ENCODE peak calls at places on chromosomes 13 and 19, in four cellular contexts. One of them, this sample, is unnamed.
A peak's percentile ranks its signal among the peaks of the same experiment; 100 is the strongest.

GRCh38 chr19:43447655-43448054 is 17.8 kb downstream of the LYPD3 start:
- DNase-seq in pons: no peak
- DNase-seq in mammary epithelial cell: no peak
- DNase-seq in AG09319: no peak
- DNase-seq in this sample: no peak

GRCh38 chr13:33205804-33206221 is 79.7 kb downstream of the STARD13 start:
- DNase-seq in pons: no peak
- DNase-seq in mammary epithelial cell: no peak
- DNase-seq in AG09319: no peak
- DNase-seq in this sample: peak; percentile 30

GRCh38 chr19:10603873-10604459 is 16.9 kb upstream of the AP1M2 start:
- DNase-seq in pons: peak; percentile 62
- DNase-seq in mammary epithelial cell: peak; percentile 29
- DNase-seq in AG09319: no peak
- DNase-seq in this sample: no peak

GRCh38 chr19:3667037-3667638 is 33.1 kb downstream of the PIP5K1C start:
- DNase-seq in pons: no peak
- DNase-seq in mammary epithelial cell: no peak
- DNase-seq in AG09319: no peak
- DNase-seq in this sample: no peak

GRCh38 chr19:7831452-7831851 is 1.4 kb downstream of the EVI5L start:
- DNase-seq in pons: peak; percentile 76
- DNase-seq in mammary epithelial cell: peak; percentile 50
- DNase-seq in AG09319: no peak
- DNase-seq in this sample: peak; percentile 81

GRCh38 chr13:32587774-32588165 is 1.5 kb downstream of the PDS5B start:
- DNase-seq in pons: peak; percentile 26
- DNase-seq in mammary epithelial cell: peak; percentile 33
- DNase-seq in AG09319: peak; percentile 4
- DNase-seq in this sample: no peak

GRCh38 chr13:74114202-74114601 is 20.0 kb downstream of the KLF12 start:
- DNase-seq in pons: no peak
- DNase-seq in mammary epithelial cell: peak; percentile 9
- DNase-seq in AG09319: peak; percentile 39
- DNase-seq in this sample: no peak

GRCh38 chr13:82569581-82569980 is 1312.7 kb downstream of the SLITRK1 start:
- DNase-seq in pons: no peak
- DNase-seq in mammary epithelial cell: no peak
- DNase-seq in AG09319: no peak
- DNase-seq in this sample: no peak

GRCh38 chr13:82713681-82714405 is 1168.4 kb downstream of the SLITRK1 start:
- DNase-seq in pons: no peak
- DNase-seq in mammary epithelial cell: peak; percentile 34
- DNase-seq in AG09319: no peak
- DNase-seq in this sample: no peak

GRCh38 chr19:53910170-53910518 is 1.1 kb downstream of the CACNG7 start:
- DNase-seq in pons: no peak
- DNase-seq in mammary epithelial cell: no peak
- DNase-seq in AG09319: no peak
- DNase-seq in this sample: peak; percentile 72

GRCh38 chr19:29771708-29772415 is 39.9 kb upstream of the CCNE1 start:
- DNase-seq in pons: peak; percentile 21
- DNase-seq in mammary epithelial cell: peak; percentile 30
- DNase-seq in AG09319: peak; percentile 8
- DNase-seq in this sample: peak; percentile 85

GRCh38 chr19:488505-489417 is 7.5 kb upstream of the MADCAM1 start:
- DNase-seq in pons: peak; percentile 83
- DNase-seq in mammary epithelial cell: peak; percentile 92
- DNase-seq in AG09319: peak; percentile 89
- DNase-seq in this sample: peak; percentile 95

GRCh38 chr13:34107814-34108213 is 289.9 kb downstream of the RFC3 start:
- DNase-seq in pons: no peak
- DNase-seq in mammary epithelial cell: no peak
- DNase-seq in AG09319: no peak
- DNase-seq in this sample: no peak

GRCh38 chr19:17680235-17680722 is 7.9 kb downstream of the UNC13A start:
- DNase-seq in pons: peak; percentile 25
- DNase-seq in mammary epithelial cell: peak; percentile 37
- DNase-seq in AG09319: no peak
- DNase-seq in this sample: peak; percentile 66

GRCh38 chr19:42143341-42144234 is 11.3 kb upstream of the POU2F2 start:
- DNase-seq in pons: no peak
- DNase-seq in mammary epithelial cell: peak; percentile 24
- DNase-seq in AG09319: no peak
- DNase-seq in this sample: peak; percentile 76

GRCh38 chr13:21583496-21583895 is 20.5 kb downstream of the MICU2 start:
- DNase-seq in pons: no peak
- DNase-seq in mammary epithelial cell: no peak
- DNase-seq in AG09319: no peak
- DNase-seq in this sample: peak; percentile 33

GRCh38 chr19:19260842-19261241 is 12.3 kb downstream of the TM6SF2 start:
- DNase-seq in pons: no peak
- DNase-seq in mammary epithelial cell: no peak
- DNase-seq in AG09319: no peak
- DNase-seq in this sample: no peak

This sample was measured in iPS-NIHi11.